ENCODE peak calls at places on chromosome 22, in four cellular contexts. One of them, this sample, is unnamed.

GRCh38 chr22:24894220-24894975 is 52.1 kb downstream of the LHFPL7 start:
- DNase-seq in HepG2: peak
- DNase-seq in K562: no peak
- DNase-seq in GM12878: no peak
- DNase-seq in this sample: peak

GRCh38 chr22:35506259-35506570 is 34.4 kb upstream of the RASD2 start:
- DNase-seq in HepG2: peak
- DNase-seq in K562: no peak
- DNase-seq in GM12878: no peak
- DNase-seq in this sample: no peak

GRCh38 chr22:24926849-24927579 is 19.5 kb downstream of the LHFPL7 start:
- DNase-seq in HepG2: no peak
- DNase-seq in K562: no peak
- DNase-seq in GM12878: no peak
- DNase-seq in this sample: no peak

GRCh38 chr22:49650336-49651241 is 177.1 kb downstream of the BRD1 start:
- DNase-seq in HepG2: no peak
- DNase-seq in K562: no peak
- DNase-seq in GM12878: no peak
- DNase-seq in this sample: no peak

GRCh38 chr22:47168900-47169800 is 406.7 kb downstream of the TBC1D22A start:
- DNase-seq in HepG2: peak
- DNase-seq in K562: no peak
- DNase-seq in GM12878: no peak
- DNase-seq in this sample: no peak

GRCh38 chr22:50082197-50082715 is 3.0 kb downstream of the MLC1 start:
- DNase-seq in HepG2: no peak
- DNase-seq in K562: no peak
- DNase-seq in GM12878: no peak
- DNase-seq in this sample: no peak

GRCh38 chr22:49955581-49956417 is 4.8 kb upstream of the PIM3 start:
- DNase-seq in HepG2: no peak
- DNase-seq in K562: no peak
- DNase-seq in GM12878: no peak
- DNase-seq in this sample: no peak

GRCh38 chr22:22867996-22868715 is 19.5 kb upstream of the IGLL5 start:
- DNase-seq in HepG2: no peak
- DNase-seq in K562: no peak
- DNase-seq in GM12878: no peak
- DNase-seq in this sample: no peak

GRCh38 chr22:29308791-29309262 is 2.4 kb downstream of the GAS2L1 start:
- DNase-seq in HepG2: no peak
- DNase-seq in K562: no peak
- DNase-seq in GM12878: no peak
- DNase-seq in this sample: no peak

GRCh38 chr22:24512043-24512442 is 16.9 kb downstream of the UPB1 start:
- DNase-seq in HepG2: no peak
- DNase-seq in K562: no peak
- DNase-seq in GM12878: no peak
- DNase-seq in this sample: no peak

GRCh38 chr22:37098976-37099577 is 10.4 kb downstream of the TMPRSS6 start:
- DNase-seq in HepG2: no peak
- DNase-seq in K562: no peak
- DNase-seq in GM12878: no peak
- DNase-seq in this sample: no peak

GRCh38 chr22:30305519-30305905 is 16.2 kb upstream of the CASTOR1 start:
- DNase-seq in HepG2: no peak
- DNase-seq in K562: no peak
- DNase-seq in GM12878: peak
- DNase-seq in this sample: no peak

GRCh38 chr22:25942989-25943411 is 201.0 kb downstream of the MYO18B start:
- DNase-seq in HepG2: no peak
- DNase-seq in K562: no peak
- DNase-seq in GM12878: no peak
- DNase-seq in this sample: no peak

GRCh38 chr22:44523981-44524759 is 26.1 kb upstream of the RTL6 start:
- DNase-seq in HepG2: no peak
- DNase-seq in K562: no peak
- DNase-seq in GM12878: no peak
- DNase-seq in this sample: no peak

GRCh38 chr22:36743591-36744412 is 32.1 kb downstream of the IFT27 start:
- DNase-seq in HepG2: no peak
- DNase-seq in K562: no peak
- DNase-seq in GM12878: no peak
- DNase-seq in this sample: no peak

GRCh38 chr22:48741540-48741939 is 1086.1 kb downstream of the BRD1 start:
- DNase-seq in HepG2: no peak
- DNase-seq in K562: no peak
- DNase-seq in GM12878: no peak
- DNase-seq in this sample: no peak

GRCh38 chr22:46574993-46575914 is 37.8 kb upstream of the CELSR1 start:
- DNase-seq in HepG2: peak
- DNase-seq in K562: no peak
- DNase-seq in GM12878: no peak
- DNase-seq in this sample: peak

GRCh38 chr22:49297871-49298721 is 529.6 kb downstream of the BRD1 start:
- DNase-seq in HepG2: no peak
- DNase-seq in K562: no peak
- DNase-seq in GM12878: no peak
- DNase-seq in this sample: no peak

GRCh38 chr22:36052505-36052941 is 23.9 kb upstream of the RBFOX2 start:
- DNase-seq in HepG2: no peak
- DNase-seq in K562: peak
- DNase-seq in GM12878: no peak
- DNase-seq in this sample: peak

GRCh38 chr22:49983148-49984042 is 22.8 kb downstream of the PIM3 start:
- DNase-seq in HepG2: no peak
- DNase-seq in K562: no peak
- DNase-seq in GM12878: no peak
- DNase-seq in this sample: no peak

GRCh38 chr22:46481386-46481785 is 56.0 kb downstream of the CELSR1 start:
- DNase-seq in HepG2: no peak
- DNase-seq in K562: no peak
- DNase-seq in GM12878: no peak
- DNase-seq in this sample: no peak

GRCh38 chr22:49934144-49934890 is 15.9 kb downstream of the CRELD2 start:
- DNase-seq in HepG2: no peak
- DNase-seq in K562: peak
- DNase-seq in GM12878: no peak
- DNase-seq in this sample: no peak

GRCh38 chr22:44685384-44686056 is 16.5 kb upstream of the PRR5 start:
- DNase-seq in HepG2: no peak
- DNase-seq in K562: peak
- DNase-seq in GM12878: peak
- DNase-seq in this sample: peak

GRCh38 chr22:48198489-48199459 is 1436.3 kb downstream of the TBC1D22A start:
- DNase-seq in HepG2: no peak
- DNase-seq in K562: no peak
- DNase-seq in GM12878: no peak
- DNase-seq in this sample: no peak

GRCh38 chr22:50715250-50715649 is 22.8 kb upstream of the ACR start:
- DNase-seq in HepG2: no peak
- DNase-seq in K562: no peak
- DNase-seq in GM12878: no peak
- DNase-seq in this sample: no peak

GRCh38 chr22:49046546-49047305 is 780.9 kb downstream of the BRD1 start:
- DNase-seq in HepG2: peak
- DNase-seq in K562: peak
- DNase-seq in GM12878: no peak
- DNase-seq in this sample: peak

GRCh38 chr22:47369020-47369419 is 606.6 kb downstream of the TBC1D22A start:
- DNase-seq in HepG2: no peak
- DNase-seq in K562: no peak
- DNase-seq in GM12878: no peak
- DNase-seq in this sample: no peak

GRCh38 chr22:46774456-46775363 is 12.3 kb downstream of the TBC1D22A start:
- DNase-seq in HepG2: no peak
- DNase-seq in K562: no peak
- DNase-seq in GM12878: no peak
- DNase-seq in this sample: no peak

GRCh38 chr22:37141476-37141875 is 8.2 kb downstream of the IL2RB start:
- DNase-seq in HepG2: no peak
- DNase-seq in K562: no peak
- DNase-seq in GM12878: no peak
- DNase-seq in this sample: no peak

GRCh38 chr22:44311855-44312170 is 938 bp downstream of the SHISAL1 start:
- DNase-seq in HepG2: no peak
- DNase-seq in K562: no peak
- DNase-seq in GM12878: no peak
- DNase-seq in this sample: no peak

GRCh38 chr22:42384506-42384905 is 47.7 kb downstream of the NFAM1 start:
- DNase-seq in HepG2: no peak
- DNase-seq in K562: no peak
- DNase-seq in GM12878: no peak
- DNase-seq in this sample: no peak

GRCh38 chr22:42387631-42388030 is 44.6 kb downstream of the NFAM1 start:
- DNase-seq in HepG2: no peak
- DNase-seq in K562: no peak
- DNase-seq in GM12878: no peak
- DNase-seq in this sample: no peak

GRCh38 chr22:42389137-42389536 is 43.1 kb downstream of the NFAM1 start:
- DNase-seq in HepG2: no peak
- DNase-seq in K562: no peak
- DNase-seq in GM12878: no peak
- DNase-seq in this sample: no peak

GRCh38 chr22:42385691-42386090 is 46.5 kb downstream of the NFAM1 start:
- DNase-seq in HepG2: no peak
- DNase-seq in K562: no peak
- DNase-seq in GM12878: no peak
- DNase-seq in this sample: no peak

GRCh38 chr22:42388130-42388797 is 43.9 kb downstream of the NFAM1 start:
- DNase-seq in HepG2: no peak
- DNase-seq in K562: no peak
- DNase-seq in GM12878: no peak
- DNase-seq in this sample: no peak
- TF ChIP-seq ZBTB33 in HepG2: no peak
- TF ChIP-seq ZBTB33 in K562: no peak
- TF ChIP-seq ZBTB33 in GM12878: no peak
- TF ChIP-seq ZBTB33 in this sample: no peak

DNA sequence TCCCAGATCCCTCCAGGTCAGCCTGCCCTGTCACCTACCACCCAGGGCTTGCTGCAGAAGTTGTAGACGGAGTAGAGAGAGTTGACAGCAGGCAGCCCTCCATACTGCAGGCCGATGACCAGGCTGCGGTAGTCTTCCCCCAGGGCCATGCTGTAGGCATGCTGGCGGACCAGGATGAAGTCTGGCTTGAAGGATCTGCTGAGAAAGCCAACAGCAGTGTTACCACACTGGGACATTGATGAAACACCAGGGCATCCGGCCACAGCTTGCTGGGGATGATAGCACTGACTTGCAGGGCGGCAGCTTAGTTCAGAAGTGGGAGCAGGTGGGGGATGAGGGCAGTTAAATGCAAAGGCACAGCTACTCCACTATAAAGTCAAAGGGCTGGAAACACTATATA is 67.4 kb downstream of the TIMP3 start:
- DNase-seq in HepG2: no peak
- DNase-seq in K562: no peak
- DNase-seq in GM12878: no peak
- DNase-seq in this sample: no peak
- TF ChIP-seq EZH2 in HepG2: no peak
- TF ChIP-seq EZH2 in K562: no peak
- TF ChIP-seq EZH2 in GM12878: no peak
- TF ChIP-seq EZH2 in this sample: no peak

GRCh38 chr22:41916745-41917358 is 2.0 kb upstream of the SHISA8 start:
- DNase-seq in HepG2: no peak
- DNase-seq in K562: no peak
- DNase-seq in GM12878: no peak
- DNase-seq in this sample: no peak

GRCh38 chr22:41913842-41914534 is 886 bp downstream of the SHISA8 start:
- DNase-seq in HepG2: no peak
- DNase-seq in K562: peak
- DNase-seq in GM12878: no peak
- DNase-seq in this sample: no peak

GRCh38 chr22:41915783-41916493 is 1.1 kb upstream of the SHISA8 start:
- DNase-seq in HepG2: no peak
- DNase-seq in K562: no peak
- DNase-seq in GM12878: no peak
- DNase-seq in this sample: no peak

GRCh38 chr22:41914611-41915034 is 251 bp downstream of the SHISA8 start:
- DNase-seq in HepG2: no peak
- DNase-seq in K562: peak
- DNase-seq in GM12878: no peak
- DNase-seq in this sample: no peak

GRCh38 chr22:41915035-41915782 is at the start of gene SHISA8:
- DNase-seq in HepG2: no peak
- DNase-seq in K562: no peak
- DNase-seq in GM12878: no peak
- DNase-seq in this sample: no peak
- TF ChIP-seq ZBTB33 in HepG2: no peak
- TF ChIP-seq ZBTB33 in K562: no peak
- TF ChIP-seq ZBTB33 in GM12878: no peak
- TF ChIP-seq ZBTB33 in this sample: no peak

GRCh38 chr22:40009231-40009769 is 14.5 kb downstream of the FAM83F start:
- DNase-seq in HepG2: no peak
- DNase-seq in K562: peak
- DNase-seq in GM12878: no peak
- DNase-seq in this sample: no peak

GRCh38 chr22:40007826-40008710 is 13.3 kb downstream of the FAM83F start:
- DNase-seq in HepG2: no peak
- DNase-seq in K562: peak
- DNase-seq in GM12878: no peak
- DNase-seq in this sample: no peak

GRCh38 chr22:40010752-40011145 is 16.0 kb downstream of the FAM83F start:
- DNase-seq in HepG2: no peak
- DNase-seq in K562: no peak
- DNase-seq in GM12878: no peak
- DNase-seq in this sample: no peak

GRCh38 chr22:40008726-40009125 is 14.0 kb downstream of the FAM83F start:
- DNase-seq in HepG2: no peak
- DNase-seq in K562: no peak
- DNase-seq in GM12878: no peak
- DNase-seq in this sample: no peak

DNA sequence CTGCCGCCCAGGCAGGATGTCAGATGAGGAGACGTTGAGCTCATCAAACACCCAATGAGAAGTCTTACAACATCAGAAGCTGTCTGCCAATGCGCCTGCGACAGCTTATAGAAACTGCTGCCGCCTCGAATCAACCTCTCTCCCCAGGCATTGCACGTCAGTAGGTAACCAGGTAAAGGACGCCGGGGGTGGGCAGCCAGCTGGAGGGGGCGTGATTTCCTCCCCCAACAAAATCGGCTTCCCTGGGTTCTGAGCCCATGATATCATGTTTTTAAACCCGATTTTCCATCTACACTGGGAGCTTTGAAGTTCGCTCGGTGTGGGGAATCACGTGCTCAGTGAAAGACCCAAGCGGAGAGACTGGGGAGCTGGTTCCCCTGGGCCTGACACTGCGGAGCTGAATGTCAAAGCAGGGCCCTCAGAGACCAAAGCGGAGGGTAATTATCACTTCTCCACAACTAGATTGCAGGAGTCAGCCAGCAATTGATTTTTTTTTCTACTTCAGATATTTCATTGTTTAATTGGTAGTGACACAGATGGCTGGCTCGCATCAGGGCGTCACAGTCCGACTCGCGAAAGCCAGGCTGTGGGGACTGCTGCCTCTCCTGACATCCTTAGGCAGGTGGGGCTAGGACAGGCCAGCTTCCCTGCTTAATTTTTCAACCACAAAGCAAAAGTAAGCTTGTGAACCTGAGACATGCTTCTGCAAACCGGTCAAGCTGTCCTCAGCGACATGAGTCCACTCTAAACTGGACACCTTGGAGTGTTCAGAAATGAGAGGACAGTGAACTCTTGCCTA is 15.4 kb downstream of the FAM83F start:
- DNase-seq in HepG2: no peak
- DNase-seq in K562: no peak
- DNase-seq in GM12878: no peak
- DNase-seq in this sample: no peak
- TF ChIP-seq EZH2 in HepG2: no peak
- TF ChIP-seq EZH2 in K562: no peak
- TF ChIP-seq EZH2 in GM12878: no peak
- TF ChIP-seq EZH2 in this sample: no peak

This sample was measured in HCT116.